ENCODE peak calls at places on chromosomes 4 and X, in four cellular contexts. One of them, this sample, is unnamed.

GRCh38 chr4:12359420-12359819 is 930.7 kb upstream of the HS3ST1 start:
- DNase-seq in GM12878: no peak
- DNase-seq in K562: no peak
- DNase-seq in H1: no peak
- DNase-seq in this sample: no peak

GRCh38 chr4:16496501-16496900 is 270.2 kb upstream of the TAPT1 start:
- DNase-seq in GM12878: no peak
- DNase-seq in K562: no peak
- DNase-seq in H1: no peak
- DNase-seq in this sample: no peak

GRCh38 chr4:13701937-13702446 is 74.5 kb upstream of the BOD1L1 start:
- DNase-seq in GM12878: no peak
- DNase-seq in K562: no peak
- DNase-seq in H1: no peak
- DNase-seq in this sample: no peak

GRCh38 chr4:40211224-40212185 is 14.7 kb downstream of the RHOH start:
- DNase-seq in GM12878: no peak
- DNase-seq in K562: no peak
- DNase-seq in H1: no peak
- DNase-seq in this sample: no peak

GRCh38 chrX:5051831-5052491 is 1176.7 kb downstream of the NLGN4X start:
- DNase-seq in GM12878: no peak
- DNase-seq in K562: no peak
- DNase-seq in H1: no peak
- DNase-seq in this sample: no peak

GRCh38 chr4:28686618-28687017 is 1826.0 kb downstream of the STIM2 start:
- DNase-seq in GM12878: no peak
- DNase-seq in K562: peak; percentile 2
- DNase-seq in H1: peak; percentile 27
- DNase-seq in this sample: peak; percentile 19

GRCh38 chr4:83128235-83128929 is 13.9 kb upstream of the PLAC8 start:
- DNase-seq in GM12878: no peak
- DNase-seq in K562: no peak
- DNase-seq in H1: no peak
- DNase-seq in this sample: no peak

GRCh38 chrX:135982860-135983259 is 2.4 kb upstream of the SLC9A6 start:
- DNase-seq in GM12878: no peak
- DNase-seq in K562: peak; percentile 12
- DNase-seq in H1: no peak
- DNase-seq in this sample: no peak

GRCh38 chr4:32268949-32269348 is 1548.8 kb downstream of the PCDH7 start:
- DNase-seq in GM12878: no peak
- DNase-seq in K562: no peak
- DNase-seq in H1: no peak
- DNase-seq in this sample: no peak

GRCh38 chr4:167456619-167457018 is 222.3 kb upstream of the SPOCK3 start:
- DNase-seq in GM12878: no peak
- DNase-seq in K562: no peak
- DNase-seq in H1: no peak
- DNase-seq in this sample: no peak

GRCh38 chr4:106816501-106816900 is 219.6 kb downstream of the DKK2 start:
- DNase-seq in GM12878: no peak
- DNase-seq in K562: no peak
- DNase-seq in H1: no peak
- DNase-seq in this sample: no peak

GRCh38 chr4:36183232-36183631 is 61.1 kb downstream of the ARAP2 start:
- DNase-seq in GM12878: no peak
- DNase-seq in K562: no peak
- DNase-seq in H1: no peak
- DNase-seq in this sample: no peak

GRCh38 chr4:81096566-81096965 is 66.1 kb downstream of the BMP3 start:
- DNase-seq in GM12878: no peak
- DNase-seq in K562: no peak
- DNase-seq in H1: no peak
- DNase-seq in this sample: no peak

GRCh38 chr4:173518419-173519102 is 11.5 kb downstream of the HAND2 start:
- DNase-seq in GM12878: no peak
- DNase-seq in K562: no peak
- DNase-seq in H1: no peak
- DNase-seq in this sample: peak; percentile 64

GRCh38 chrX:150239946-150240642 is 123.0 kb upstream of the MAMLD1 start:
- DNase-seq in GM12878: no peak
- DNase-seq in K562: no peak
- DNase-seq in H1: no peak
- DNase-seq in this sample: no peak

GRCh38 chrX:150236304-150236703 is 126.8 kb upstream of the MAMLD1 start:
- DNase-seq in GM12878: no peak
- DNase-seq in K562: no peak
- DNase-seq in H1: no peak
- DNase-seq in this sample: no peak

GRCh38 chrX:150238656-150239382 is 124.3 kb upstream of the MAMLD1 start:
- DNase-seq in GM12878: no peak
- DNase-seq in K562: no peak
- DNase-seq in H1: no peak
- DNase-seq in this sample: no peak

GRCh38 chrX:150240643-150240970 is 122.5 kb upstream of the MAMLD1 start:
- DNase-seq in GM12878: no peak
- DNase-seq in K562: no peak
- DNase-seq in H1: no peak
- DNase-seq in this sample: no peak
- TF ChIP-seq NRF1 in GM12878: no peak
- TF ChIP-seq NRF1 in K562: no peak
- TF ChIP-seq NRF1 in H1: no peak
- TF ChIP-seq NRF1 in this sample: no peak

DNA sequence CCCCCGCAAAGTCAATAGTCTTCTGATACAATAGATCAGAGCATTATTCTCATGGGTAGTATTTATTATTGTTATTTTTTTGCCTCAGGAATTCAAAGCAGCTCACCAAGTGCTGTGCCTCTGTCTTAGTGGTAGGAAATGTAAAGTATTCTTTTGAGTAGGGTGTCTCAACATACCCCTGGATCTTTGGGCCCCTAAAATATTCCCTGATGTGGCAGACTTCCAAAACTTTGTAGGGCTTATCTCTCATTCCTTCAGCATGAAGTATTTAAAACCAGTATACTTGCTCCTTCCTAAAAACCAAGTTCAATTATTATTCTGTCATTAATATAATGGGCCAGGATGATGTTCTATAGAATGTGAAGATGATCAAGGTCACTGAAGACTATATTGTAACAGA is 115.3 kb upstream of the ZNF827 start:
- DNase-seq in GM12878: no peak
- DNase-seq in K562: no peak
- DNase-seq in H1: no peak
- DNase-seq in this sample: no peak
- TF ChIP-seq NRF1 in GM12878: no peak
- TF ChIP-seq NRF1 in K562: no peak
- TF ChIP-seq NRF1 in H1: no peak
- TF ChIP-seq NRF1 in this sample: no peak

DNA sequence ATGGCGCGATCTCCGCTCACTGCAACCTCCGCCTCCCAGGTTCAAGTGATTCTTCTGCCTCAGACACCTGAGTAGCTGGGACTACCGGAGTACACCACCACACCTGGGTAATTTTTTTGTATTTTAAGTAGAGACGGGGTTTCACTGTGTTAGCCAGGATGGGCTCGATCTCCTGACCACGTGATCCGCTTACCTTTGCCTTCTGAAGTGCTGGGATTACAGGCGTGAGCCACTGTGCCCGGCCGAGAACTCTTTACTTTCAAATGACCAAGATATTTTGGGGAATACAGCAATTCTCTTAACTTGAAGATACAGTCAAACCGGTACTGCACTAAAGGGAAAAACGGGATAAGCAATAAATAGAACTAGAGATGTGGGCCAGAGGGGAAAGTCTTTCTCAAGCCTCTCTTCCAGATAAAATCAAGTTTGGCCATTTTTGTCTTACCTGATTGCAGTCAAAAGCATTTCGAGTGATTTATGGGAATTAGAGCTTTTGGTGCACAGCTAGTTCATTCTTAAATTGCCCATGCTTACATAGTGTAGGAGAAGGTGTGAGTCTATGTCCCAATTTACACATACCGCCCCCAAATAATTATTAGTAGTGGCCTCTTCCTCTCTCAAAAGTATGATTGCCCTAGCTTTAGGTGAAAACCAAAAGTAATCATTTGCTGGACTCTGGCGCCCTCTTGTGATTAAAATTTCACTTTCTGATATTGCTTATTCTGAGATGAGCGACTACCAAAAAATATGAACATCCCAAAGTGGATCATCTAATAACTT is 53.2 kb upstream of the ABCG2 start:
- DNase-seq in GM12878: no peak
- DNase-seq in K562: peak; percentile 62
- DNase-seq in H1: no peak
- DNase-seq in this sample: peak; percentile 45
- TF ChIP-seq NRF1 in GM12878: no peak
- TF ChIP-seq NRF1 in K562: no peak
- TF ChIP-seq NRF1 in H1: no peak
- TF ChIP-seq NRF1 in this sample: no peak

GRCh38 chrX:95065151-95065550 is 1391.1 kb downstream of the FAM133A start:
- DNase-seq in GM12878: no peak
- DNase-seq in K562: no peak
- DNase-seq in H1: no peak
- DNase-seq in this sample: no peak

GRCh38 chrX:95058815-95059214 is 1384.8 kb downstream of the FAM133A start:
- DNase-seq in GM12878: no peak
- DNase-seq in K562: no peak
- DNase-seq in H1: no peak
- DNase-seq in this sample: no peak

GRCh38 chrX:95059909-95060308 is 1385.9 kb downstream of the FAM133A start:
- DNase-seq in GM12878: no peak
- DNase-seq in K562: no peak
- DNase-seq in H1: no peak
- DNase-seq in this sample: no peak

GRCh38 chrX:95063554-95063953 is 1389.5 kb downstream of the FAM133A start:
- DNase-seq in GM12878: no peak
- DNase-seq in K562: no peak
- DNase-seq in H1: no peak
- DNase-seq in this sample: no peak
- TF ChIP-seq NRF1 in GM12878: no peak
- TF ChIP-seq NRF1 in K562: no peak
- TF ChIP-seq NRF1 in H1: no peak
- TF ChIP-seq NRF1 in this sample: no peak

GRCh38 chrX:133576876-133577275 is 161.6 kb upstream of the GPC4 start:
- DNase-seq in GM12878: no peak
- DNase-seq in K562: no peak
- DNase-seq in H1: no peak
- DNase-seq in this sample: no peak
- TF ChIP-seq NRF1 in GM12878: no peak
- TF ChIP-seq NRF1 in K562: no peak
- TF ChIP-seq NRF1 in H1: no peak
- TF ChIP-seq NRF1 in this sample: no peak

GRCh38 chr4:6281436-6282144 is 11.9 kb downstream of the WFS1 start:
- DNase-seq in GM12878: no peak
- DNase-seq in K562: no peak
- DNase-seq in H1: no peak
- DNase-seq in this sample: no peak
- TF ChIP-seq NRF1 in GM12878: no peak
- TF ChIP-seq NRF1 in K562: no peak
- TF ChIP-seq NRF1 in H1: no peak
- TF ChIP-seq NRF1 in this sample: no peak

GRCh38 chrX:153725039-153725831 is 579 bp downstream of the ABCD1 start:
- DNase-seq in GM12878: no peak
- DNase-seq in K562: no peak
- DNase-seq in H1: no peak
- DNase-seq in this sample: no peak
- TF ChIP-seq NRF1 in GM12878: no peak
- TF ChIP-seq NRF1 in K562: no peak
- TF ChIP-seq NRF1 in H1: no peak
- TF ChIP-seq NRF1 in this sample: no peak

DNA sequence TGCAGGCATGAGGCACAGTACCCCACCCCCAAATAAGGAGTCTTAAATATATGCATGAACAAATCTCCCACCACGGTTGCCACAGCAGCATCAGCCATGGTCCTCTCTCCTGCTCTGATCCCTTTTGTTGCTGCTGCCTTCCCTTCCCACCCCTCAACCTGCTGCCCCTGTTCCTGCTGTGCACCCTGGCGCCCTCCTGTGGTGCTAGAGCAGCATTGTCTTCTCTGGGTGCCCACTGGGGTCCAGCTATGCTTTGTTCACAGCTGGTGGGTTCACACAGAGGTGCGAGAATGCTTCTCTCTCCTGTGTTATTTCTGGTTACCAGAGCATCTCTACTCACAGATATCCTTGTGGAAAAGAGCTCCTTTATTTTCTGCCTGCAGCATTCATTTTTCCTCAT is 116.2 kb downstream of the GATB start:
- DNase-seq in GM12878: no peak
- DNase-seq in K562: peak; percentile 53
- DNase-seq in H1: no peak
- DNase-seq in this sample: peak; percentile 57
- TF ChIP-seq NRF1 in GM12878: no peak
- TF ChIP-seq NRF1 in K562: no peak
- TF ChIP-seq NRF1 in H1: no peak
- TF ChIP-seq NRF1 in this sample: no peak

GRCh38 chr4:74316397-74316796 is 8.1 kb downstream of the EPGN start:
- DNase-seq in GM12878: no peak
- DNase-seq in K562: no peak
- DNase-seq in H1: no peak
- DNase-seq in this sample: no peak

GRCh38 chr4:74320559-74321118 is 12.4 kb downstream of the EPGN start:
- DNase-seq in GM12878: peak; percentile 9
- DNase-seq in K562: peak; percentile 77
- DNase-seq in H1: peak; percentile 27
- DNase-seq in this sample: peak; percentile 7

GRCh38 chr4:74318270-74318669 is 10.0 kb downstream of the EPGN start:
- DNase-seq in GM12878: no peak
- DNase-seq in K562: no peak
- DNase-seq in H1: no peak
- DNase-seq in this sample: no peak

GRCh38 chr4:74317616-74318256 is 9.5 kb downstream of the EPGN start:
- DNase-seq in GM12878: no peak
- DNase-seq in K562: no peak
- DNase-seq in H1: no peak
- DNase-seq in this sample: no peak

GRCh38 chr4:74319506-74319905 is 11.2 kb downstream of the EPGN start:
- DNase-seq in GM12878: no peak
- DNase-seq in K562: no peak
- DNase-seq in H1: no peak
- DNase-seq in this sample: no peak
- TF ChIP-seq NRF1 in GM12878: no peak
- TF ChIP-seq NRF1 in K562: no peak
- TF ChIP-seq NRF1 in H1: no peak
- TF ChIP-seq NRF1 in this sample: no peak